ENCODE peak calls at places on chromosomes 1 and 21, in five cellular contexts. R, Y, K, H and W are unnamed samples.
A peak's percentile ranks its signal among the peaks of the same experiment; 100 is the strongest.

GRCh38 chr21:41955516-41955915 is 1.7 kb upstream of the C2CD2 start:
- DNase-seq in R (peak; percentile 17), Y (no peak), K (no peak), H (no peak), W (no peak)

GRCh38 chr1:94527447-94528031 is 14.0 kb downstream of the F3 start:
- DNase-seq in R (no peak), Y (no peak), K (no peak), H (no peak), W (no peak)

GRCh38 chr1:151213560-151213959 is 15.2 kb downstream of the PIP5K1A start:
- DNase-seq in R (no peak), Y (no peak), K (no peak), H (no peak), W (no peak)

GRCh38 chr1:198295186-198295585 is 138.4 kb downstream of the NEK7 start:
- DNase-seq in R (no peak), Y (no peak), K (no peak), H (no peak), W (no peak)

GRCh38 chr1:145729196-145729595 is 9.9 kb downstream of the CD160 start:
- DNase-seq in R (peak; percentile 90), Y (no peak), K (no peak), H (no peak), W (no peak)

GRCh38 chr1:24009406-24009805 is 29.3 kb upstream of the SRSF10 start:
- DNase-seq in R (no peak), Y (no peak), K (no peak), H (no peak), W (no peak)

GRCh38 chr1:155241069-155241679 is 14.1 kb downstream of the ENTREP3 start:
- DNase-seq in R (peak; percentile 91), Y (peak; percentile 80), K (peak; percentile 86), H (peak; percentile 41), W (peak; percentile 41)

GRCh38 chr1:170240409-170240808 is 94.7 kb downstream of the NTMT2 start:
- DNase-seq in R (no peak), Y (no peak), K (no peak), H (no peak), W (no peak)

GRCh38 chr1:244219149-244219548 is 168.1 kb downstream of the ZBTB18 start:
- DNase-seq in R (no peak), Y (no peak), K (no peak), H (no peak), W (no peak)

GRCh38 chr1:94055459-94056122 is 65.4 kb downstream of the ABCA4 start:
- DNase-seq in R (no peak), Y (no peak), K (no peak), H (no peak), W (no peak)

GRCh38 chr1:226643701-226644540 is 95.2 kb downstream of the ITPKB start:
- DNase-seq in R (no peak), Y (no peak), K (peak; percentile 74), H (peak; percentile 11), W (no peak)

GRCh38 chr1:42732126-42732680 is 7.8 kb downstream of the CLDN19 start:
- DNase-seq in R (no peak), Y (no peak), K (no peak), H (no peak), W (no peak)

GRCh38 chr1:67489643-67490042 is 59.4 kb upstream of the SERBP1 start:
- DNase-seq in R (peak; percentile 49), Y (no peak), K (peak; percentile 23), H (no peak), W (no peak)

GRCh38 chr21:46122241-46122671 is 24.3 kb downstream of the COL6A2 start:
- DNase-seq in R (no peak), Y (no peak), K (no peak), H (peak; percentile 14), W (no peak)
- H3K27ac ChIP-seq in R (no peak overlapping the region), Y (no peak overlapping the region), K (no peak overlapping the region), H (no peak overlapping the region), W (no peak overlapping the region)

GRCh38 chr1:203318229-203318517 is 12.9 kb downstream of the BTG2 start:
- DNase-seq in R (no peak), Y (no peak), K (no peak), H (no peak), W (no peak)
- H3K27ac ChIP-seq in R (no peak overlapping the region), Y (no peak overlapping the region), K (no peak overlapping the region), H (no peak overlapping the region), W (no peak overlapping the region)

GRCh38 chr1:159839135-159839849 is 12.6 kb downstream of the SLAMF8 start:
- DNase-seq in R (no peak), Y (no peak), K (no peak), H (no peak), W (no peak)

GRCh38 chr1:159835862-159836518 is 9.3 kb downstream of the SLAMF8 start:
- DNase-seq in R (no peak), Y (no peak), K (no peak), H (no peak), W (no peak)

GRCh38 chr1:159843459-159843858 is 16.8 kb downstream of the SLAMF8 start:
- DNase-seq in R (no peak), Y (no peak), K (no peak), H (no peak), W (no peak)

GRCh38 chr1:159835366-159835765 is 8.7 kb downstream of the SLAMF8 start:
- DNase-seq in R (no peak), Y (no peak), K (no peak), H (no peak), W (no peak)

GRCh38 chr1:159838715-159839114 is 12.0 kb downstream of the SLAMF8 start:
- DNase-seq in R (no peak), Y (no peak), K (no peak), H (no peak), W (no peak)
- H3K27ac ChIP-seq in R (no peak overlapping the region), Y (no peak overlapping the region), K (no peak overlapping the region), H (no peak overlapping the region), W (no peak overlapping the region)

GRCh38 chr1:150106331-150106730 is 38.8 kb downstream of the VPS45 start:
- DNase-seq in R (no peak), Y (peak; percentile 32), K (peak; percentile 82), H (no peak), W (no peak)

DNA sequence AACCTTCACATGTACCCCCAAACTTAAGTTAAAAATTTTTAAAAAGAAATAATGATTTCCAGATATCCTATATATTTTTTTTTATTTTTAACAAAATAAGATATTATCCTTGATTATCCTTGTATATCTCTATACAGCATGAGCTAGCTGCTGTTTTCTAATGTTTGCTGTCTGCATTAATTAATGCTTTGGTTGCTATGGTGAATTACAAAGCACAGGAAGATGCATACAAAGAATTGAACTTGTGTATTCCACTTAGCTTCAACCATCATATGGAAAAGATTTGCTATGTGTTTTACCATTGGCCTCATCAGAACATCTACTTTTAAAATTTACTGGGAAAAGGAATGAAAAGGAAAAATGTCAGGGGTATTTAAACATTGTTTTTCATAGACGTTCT is 35.4 kb downstream of the VPS45 start:
- DNase-seq in R (no peak), Y (no peak), K (no peak), H (no peak), W (no peak)
- H3K27ac ChIP-seq in R (no peak overlapping the region), Y (no peak overlapping the region), K (no peak overlapping the region), H (no peak overlapping the region), W (peak overlapping the region; percentile 13)

GRCh38 chr1:205227584-205228006 is at the start of gene TMCC2:
- DNase-seq in R (peak; percentile 100), Y (peak; percentile 91), K (peak; percentile 84), H (peak; percentile 91), W (peak; percentile 62)

GRCh38 chr1:205224736-205225135 is 3.0 kb upstream of the TMCC2 start:
- DNase-seq in R (no peak), Y (no peak), K (no peak), H (no peak), W (no peak)

GRCh38 chr1:205226868-205227583 is 720 bp upstream of the TMCC2 start:
- DNase-seq in R (no peak), Y (no peak), K (no peak), H (no peak), W (no peak)

GRCh38 chr1:205228052-205228451 is 306 bp downstream of the TMCC2 start:
- DNase-seq in R (peak; percentile 48), Y (no peak), K (no peak), H (no peak), W (no peak)

DNA sequence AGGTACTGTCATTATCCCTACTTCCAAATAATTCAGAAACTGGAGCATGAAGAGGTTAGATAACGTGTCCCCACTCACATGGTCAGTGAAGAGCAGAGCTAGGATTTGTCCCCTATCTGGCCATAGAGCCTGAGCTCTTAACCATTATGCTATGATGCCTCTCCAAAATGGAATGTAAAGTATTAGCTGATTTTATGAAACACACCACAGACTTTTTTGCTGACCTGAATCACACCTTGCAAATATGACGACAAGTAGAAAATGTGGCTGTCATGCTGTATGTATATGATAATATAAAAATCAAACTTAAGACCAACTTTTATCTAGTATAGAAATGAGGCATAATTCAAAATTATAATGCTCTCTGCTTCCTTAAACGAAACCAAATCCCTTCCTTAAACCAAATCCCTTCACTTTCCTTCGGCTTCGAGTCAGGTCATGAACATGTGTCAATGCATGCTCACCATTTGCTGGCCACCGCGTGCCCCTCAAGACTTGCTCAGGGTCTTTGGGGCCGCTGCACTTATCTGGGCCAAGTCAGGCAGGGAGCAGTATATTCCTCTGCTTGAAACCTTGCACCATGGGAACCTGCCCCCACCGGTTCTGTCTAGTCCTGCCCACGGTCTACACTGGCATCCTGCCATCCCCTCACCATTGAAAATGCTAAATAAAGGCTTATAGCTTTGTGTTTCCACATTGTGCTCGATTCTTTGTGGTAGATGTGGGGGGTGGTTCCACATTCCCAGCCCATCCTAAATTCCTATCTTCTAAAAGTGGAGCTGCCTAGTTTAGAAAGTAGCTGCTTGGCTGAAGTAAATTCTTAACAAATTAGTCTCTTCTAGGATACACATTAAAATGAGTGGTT is 1.6 kb upstream of the TMCC2 start:
- DNase-seq in R (no peak), Y (no peak), K (no peak), H (no peak), W (no peak)
- H3K27ac ChIP-seq in R (no peak overlapping the region), Y (no peak overlapping the region), K (no peak overlapping the region), H (no peak overlapping the region), W (no peak overlapping the region)

DNA sequence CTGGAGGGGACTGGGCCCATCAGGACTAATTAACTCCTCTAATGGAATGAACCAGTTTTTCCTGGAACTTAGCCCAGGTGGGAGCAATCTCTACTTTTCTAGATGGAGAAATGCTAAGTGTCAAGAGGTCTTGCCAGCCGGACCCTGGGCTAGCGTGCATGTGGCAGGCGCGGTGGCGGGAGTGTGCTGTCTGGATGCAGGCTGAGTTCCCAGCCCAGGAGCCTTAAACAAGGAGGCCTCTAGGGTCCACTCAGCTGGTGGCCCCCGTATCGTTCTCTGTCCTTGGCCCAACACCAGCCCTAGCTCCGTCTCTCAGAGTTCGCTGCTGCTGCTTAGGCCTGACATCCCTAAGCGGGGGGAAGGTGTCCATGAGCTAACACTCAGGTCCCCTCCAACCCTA is 3.9 kb upstream of the KCNC4 start:
- DNase-seq in R (no peak), Y (no peak), K (no peak), H (no peak), W (no peak)
- H3K27ac ChIP-seq in R (no peak overlapping the region), Y (no peak overlapping the region), K (no peak overlapping the region), H (no peak overlapping the region), W (no peak overlapping the region)